ENCODE peak calls at places on chromosomes 3 and 15, in four cellular contexts. One of them, this sample, is unnamed.
A peak's percentile ranks its signal among the peaks of the same experiment; 100 is the strongest.

GRCh38 chr3:109337393-109337792 is at the start of gene DPPA4:
- DNase-seq in A549: no peak
- DNase-seq in GM12878: no peak
- DNase-seq in SK-N-SH: no peak
- DNase-seq in this sample: no peak

GRCh38 chr3:158659454-158660237 is 12.8 kb downstream of the LXN start:
- DNase-seq in A549: peak; percentile 60
- DNase-seq in GM12878: no peak
- DNase-seq in SK-N-SH: peak; percentile 61
- DNase-seq in this sample: peak; percentile 45

GRCh38 chr15:70504305-70504951 is 258.9 kb downstream of the UACA start:
- DNase-seq in A549: no peak
- DNase-seq in GM12878: no peak
- DNase-seq in SK-N-SH: peak; percentile 62
- DNase-seq in this sample: no peak

GRCh38 chr15:81108427-81108826 is 25.6 kb upstream of the CFAP161 start:
- DNase-seq in A549: no peak
- DNase-seq in GM12878: no peak
- DNase-seq in SK-N-SH: peak; percentile 29
- DNase-seq in this sample: no peak

GRCh38 chr3:45964139-45964538 is 20.9 kb downstream of the CXCR6 start:
- DNase-seq in A549: no peak
- DNase-seq in GM12878: peak; percentile 31
- DNase-seq in SK-N-SH: no peak
- DNase-seq in this sample: no peak

GRCh38 chr15:98684441-98684840 is 36.1 kb downstream of the IGF1R start:
- DNase-seq in A549: no peak
- DNase-seq in GM12878: no peak
- DNase-seq in SK-N-SH: no peak
- DNase-seq in this sample: no peak

GRCh38 chr15:81516012-81516411 is 142.0 kb upstream of the TMC3 start:
- DNase-seq in A549: no peak
- DNase-seq in GM12878: no peak
- DNase-seq in SK-N-SH: no peak
- DNase-seq in this sample: no peak

GRCh38 chr3:186979837-186980236 is 49.5 kb downstream of the ST6GAL1 start:
- DNase-seq in A549: no peak
- DNase-seq in GM12878: no peak
- DNase-seq in SK-N-SH: no peak
- DNase-seq in this sample: no peak

GRCh38 chr3:13039286-13039896 is 33.8 kb downstream of the IQSEC1 start:
- DNase-seq in A549: no peak
- DNase-seq in GM12878: no peak
- DNase-seq in SK-N-SH: no peak
- DNase-seq in this sample: no peak

GRCh38 chr15:88894348-88894818 is 961 bp downstream of the HAPLN3 start:
- DNase-seq in A549: peak; percentile 96
- DNase-seq in GM12878: no peak
- DNase-seq in SK-N-SH: peak; percentile 80
- DNase-seq in this sample: peak; percentile 49

GRCh38 chr3:124826703-124827102 is 60.5 kb downstream of the ITGB5 start:
- DNase-seq in A549: no peak
- DNase-seq in GM12878: no peak
- DNase-seq in SK-N-SH: no peak
- DNase-seq in this sample: no peak

GRCh38 chr3:65619391-65620298 is 419.1 kb downstream of the MAGI1 start:
- DNase-seq in A549: no peak
- DNase-seq in GM12878: no peak
- DNase-seq in SK-N-SH: no peak
- DNase-seq in this sample: no peak

GRCh38 chr3:158532099-158532734 is 38.8 kb upstream of the MLF1 start:
- DNase-seq in A549: peak; percentile 23
- DNase-seq in GM12878: no peak
- DNase-seq in SK-N-SH: peak; percentile 36
- DNase-seq in this sample: peak; percentile 44

GRCh38 chr3:192821161-192821560 is 93.8 kb upstream of the FGF12 start:
- DNase-seq in A549: no peak
- DNase-seq in GM12878: no peak
- DNase-seq in SK-N-SH: no peak
- DNase-seq in this sample: no peak

GRCh38 chr3:184354121-184354728 is 7.2 kb downstream of the CLCN2 start:
- DNase-seq in A549: peak; percentile 47
- DNase-seq in GM12878: no peak
- DNase-seq in SK-N-SH: peak; percentile 92
- DNase-seq in this sample: peak; percentile 18

GRCh38 chr15:69604050-69604378 is 151.4 kb downstream of the RPLP1 start:
- DNase-seq in A549: no peak
- DNase-seq in GM12878: no peak
- DNase-seq in SK-N-SH: no peak
- DNase-seq in this sample: peak; percentile 16

GRCh38 chr3:106119691-106120090 is 250.9 kb upstream of the CBLB start:
- DNase-seq in A549: no peak
- DNase-seq in GM12878: no peak
- DNase-seq in SK-N-SH: no peak
- DNase-seq in this sample: no peak
- TF ChIP-seq PBX3 in A549: no peak
- TF ChIP-seq PBX3 in GM12878: no peak
- TF ChIP-seq PBX3 in SK-N-SH: peak; percentile 78
- TF ChIP-seq PBX3 in this sample: no peak

GRCh38 chr3:44077267-44077666 is 164.4 kb upstream of the TOPAZ1 start:
- DNase-seq in A549: no peak
- DNase-seq in GM12878: no peak
- DNase-seq in SK-N-SH: peak; percentile 30
- DNase-seq in this sample: no peak
- TF ChIP-seq PBX3 in A549: no peak
- TF ChIP-seq PBX3 in GM12878: no peak
- TF ChIP-seq PBX3 in SK-N-SH: no peak
- TF ChIP-seq PBX3 in this sample: no peak

GRCh38 chr3:129597087-129597791 is 9.2 kb downstream of the PLXND1 start:
- DNase-seq in A549: no peak
- DNase-seq in GM12878: no peak
- DNase-seq in SK-N-SH: no peak
- DNase-seq in this sample: no peak
- TF ChIP-seq PBX3 in A549: no peak
- TF ChIP-seq PBX3 in GM12878: no peak
- TF ChIP-seq PBX3 in SK-N-SH: no peak
- TF ChIP-seq PBX3 in this sample: no peak

GRCh38 chr3:197302033-197302432 is 3.6 kb upstream of the DLG1 start:
- DNase-seq in A549: no peak
- DNase-seq in GM12878: no peak
- DNase-seq in SK-N-SH: no peak
- DNase-seq in this sample: no peak

GRCh38 chr3:197305854-197306253 is 7.4 kb upstream of the DLG1 start:
- DNase-seq in A549: no peak
- DNase-seq in GM12878: peak; percentile 75
- DNase-seq in SK-N-SH: no peak
- DNase-seq in this sample: no peak

GRCh38 chr3:197303452-197303851 is 5.0 kb upstream of the DLG1 start:
- DNase-seq in A549: no peak
- DNase-seq in GM12878: no peak
- DNase-seq in SK-N-SH: no peak
- DNase-seq in this sample: no peak

GRCh38 chr3:197300361-197300760 is 1.9 kb upstream of the DLG1 start:
- DNase-seq in A549: no peak
- DNase-seq in GM12878: no peak
- DNase-seq in SK-N-SH: no peak
- DNase-seq in this sample: no peak

GRCh38 chr3:197302696-197303341 is 4.4 kb upstream of the DLG1 start:
- DNase-seq in A549: no peak
- DNase-seq in GM12878: no peak
- DNase-seq in SK-N-SH: no peak
- DNase-seq in this sample: peak; percentile 12
- TF ChIP-seq PBX3 in A549: no peak
- TF ChIP-seq PBX3 in GM12878: no peak
- TF ChIP-seq PBX3 in SK-N-SH: no peak
- TF ChIP-seq PBX3 in this sample: no peak

GRCh38 chr3:177481329-177481728 is 284.0 kb upstream of the TBL1XR1 start:
- DNase-seq in A549: no peak
- DNase-seq in GM12878: no peak
- DNase-seq in SK-N-SH: no peak
- DNase-seq in this sample: no peak

GRCh38 chr3:177479630-177480029 is 282.3 kb upstream of the TBL1XR1 start:
- DNase-seq in A549: no peak
- DNase-seq in GM12878: no peak
- DNase-seq in SK-N-SH: no peak
- DNase-seq in this sample: no peak

GRCh38 chr3:177483182-177483967 is 286.1 kb upstream of the TBL1XR1 start:
- DNase-seq in A549: no peak
- DNase-seq in GM12878: no peak
- DNase-seq in SK-N-SH: no peak
- DNase-seq in this sample: peak; percentile 23

GRCh38 chr3:177484206-177484605 is 286.9 kb upstream of the TBL1XR1 start:
- DNase-seq in A549: no peak
- DNase-seq in GM12878: no peak
- DNase-seq in SK-N-SH: no peak
- DNase-seq in this sample: no peak

DNA sequence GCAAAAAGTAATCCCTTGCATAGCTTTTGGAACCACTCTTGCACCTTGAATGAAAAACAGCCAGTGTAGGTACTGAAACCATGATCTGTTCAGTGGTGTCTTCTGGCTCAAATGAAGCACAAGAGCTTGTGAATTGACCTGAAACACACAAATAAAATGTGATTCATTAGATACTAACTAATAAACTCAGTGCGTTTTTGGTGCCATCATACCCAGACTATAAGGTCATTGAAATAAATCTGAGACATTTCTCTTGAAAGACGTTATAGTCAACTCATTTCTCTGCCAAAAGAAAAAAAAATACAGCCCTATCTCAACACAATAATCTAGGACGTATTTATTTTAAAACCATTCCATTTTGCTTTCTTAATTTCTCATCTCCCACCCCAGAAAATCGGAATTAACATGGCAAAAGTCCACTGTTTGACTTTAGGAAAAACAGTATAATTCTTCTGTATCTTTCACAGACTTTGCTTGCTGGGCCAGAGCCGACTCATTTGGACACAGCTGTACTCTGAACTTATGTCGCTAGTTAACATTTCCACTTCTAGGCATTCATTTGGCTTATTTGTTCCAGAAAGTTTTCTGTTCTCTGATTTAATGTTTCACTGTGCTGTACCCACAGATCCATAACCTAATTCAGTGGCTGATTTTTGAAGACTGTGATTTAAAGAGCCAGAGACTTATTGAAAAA is 284.9 kb upstream of the TBL1XR1 start:
- DNase-seq in A549: no peak
- DNase-seq in GM12878: no peak
- DNase-seq in SK-N-SH: no peak
- DNase-seq in this sample: no peak
- TF ChIP-seq PBX3 in A549: no peak
- TF ChIP-seq PBX3 in GM12878: no peak
- TF ChIP-seq PBX3 in SK-N-SH: no peak
- TF ChIP-seq PBX3 in this sample: no peak

GRCh38 chr3:69143605-69144004 is 21.2 kb upstream of the LMOD3 start:
- DNase-seq in A549: no peak
- DNase-seq in GM12878: no peak
- DNase-seq in SK-N-SH: no peak
- DNase-seq in this sample: no peak
- TF ChIP-seq PBX3 in A549: no peak
- TF ChIP-seq PBX3 in GM12878: no peak
- TF ChIP-seq PBX3 in SK-N-SH: no peak
- TF ChIP-seq PBX3 in this sample: no peak

GRCh38 chr3:89108154-89108553 is 733 bp downstream of the EPHA3 start:
- DNase-seq in A549: no peak
- DNase-seq in GM12878: no peak
- DNase-seq in SK-N-SH: no peak
- DNase-seq in this sample: no peak

GRCh38 chr3:89113344-89113743 is 5.9 kb downstream of the EPHA3 start:
- DNase-seq in A549: no peak
- DNase-seq in GM12878: no peak
- DNase-seq in SK-N-SH: no peak
- DNase-seq in this sample: no peak

GRCh38 chr3:89104499-89104898 is 2.9 kb upstream of the EPHA3 start:
- DNase-seq in A549: no peak
- DNase-seq in GM12878: no peak
- DNase-seq in SK-N-SH: no peak
- DNase-seq in this sample: no peak

GRCh38 chr3:89107461-89108035 is at the start of gene EPHA3:
- DNase-seq in A549: peak; percentile 22
- DNase-seq in GM12878: no peak
- DNase-seq in SK-N-SH: peak; percentile 67
- DNase-seq in this sample: peak; percentile 12
- TF ChIP-seq PBX3 in A549: no peak
- TF ChIP-seq PBX3 in GM12878: no peak
- TF ChIP-seq PBX3 in SK-N-SH: no peak
- TF ChIP-seq PBX3 in this sample: no peak